ENCODE peak calls at places on chromosomes 11 and 22, in four cellular contexts. K is neural progenitor cell, Y is AG10803, B is Peyer's patch. E is an unnamed sample.

GRCh38 chr11:119903821-119904220 is 174.8 kb upstream of the NECTIN1 start:
- DNase-seq in K (no peak), Y (no peak), B (no peak), E (no peak)

GRCh38 chr11:85875505-85875904 is 20.3 kb downstream of the CCDC83 start:
- DNase-seq in K (no peak), Y (peak), B (no peak), E (no peak)

GRCh38 chr11:83680351-83680750 is 394.2 kb upstream of the CCDC90B start:
- DNase-seq in K (peak), Y (no peak), B (no peak), E (peak)

GRCh38 chr11:69251639-69252493 is 42.1 kb upstream of the MYEOV start:
- DNase-seq in K (no peak), Y (no peak), B (no peak), E (no peak)

GRCh38 chr11:93330446-93330984 is at the start of gene DEUP1:
- DNase-seq in K (peak), Y (peak), B (peak), E (peak)

GRCh38 chr11:12001152-12001551 is 7.3 kb downstream of the DKK3 start:
- DNase-seq in K (no peak), Y (no peak), B (no peak), E (no peak)

GRCh38 chr22:29306830-29307657 is 594 bp downstream of the GAS2L1 start:
- DNase-seq in K (peak), Y (peak), B (peak), E (peak)

GRCh38 chr11:27571151-27571840 is 64.7 kb upstream of the LIN7C start:
- DNase-seq in K (no peak), Y (peak), B (no peak), E (no peak)

GRCh38 chr11:5129457-5129877 is 8.7 kb downstream of the OR52A5 start:
- DNase-seq in K (no peak), Y (no peak), B (no peak), E (no peak)

GRCh38 chr11:8871283-8871775 is 39.7 kb upstream of the AKIP1 start:
- DNase-seq in K (peak), Y (peak), B (peak), E (peak)

GRCh38 chr11:2406878-2407410 is 6.4 kb downstream of the TSSC4 start:
- DNase-seq in K (no peak), Y (no peak), B (no peak), E (no peak)

GRCh38 chr11:134950692-134951304 is 538.8 kb upstream of the B3GAT1 start:
- DNase-seq in K (peak), Y (peak), B (no peak), E (no peak)

GRCh38 chr11:118620529-118621070 is 13.2 kb downstream of the PHLDB1 start:
- DNase-seq in K (no peak), Y (no peak), B (no peak), E (no peak)

DNA sequence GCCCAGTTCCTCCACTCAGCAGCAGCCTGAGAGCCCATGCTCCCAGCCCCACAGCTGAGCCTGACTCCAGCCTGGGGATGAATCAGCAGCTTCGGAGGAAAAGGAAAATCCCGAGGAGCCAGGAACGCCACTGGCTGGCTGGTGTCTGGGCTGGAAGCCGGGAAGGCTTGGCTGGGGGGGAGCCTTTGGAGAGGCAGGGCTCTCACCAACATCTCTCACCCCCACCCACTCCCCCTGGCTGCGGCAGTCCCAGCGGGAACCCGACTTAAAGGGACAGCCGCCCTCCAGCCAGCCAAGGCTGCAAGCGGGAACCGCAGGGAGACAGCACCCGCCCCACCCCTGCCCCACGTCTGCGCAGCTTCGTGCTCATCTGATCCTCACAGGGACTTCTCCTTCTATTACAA is 28.4 kb downstream of the KIAA0930 start:
- DNase-seq in K (peak), Y (peak), B (peak), E (peak)
- TF ChIP-seq CTCF in K (no peak), Y (no peak), B (no peak), E (no peak)

GRCh38 chr11:81658722-81659121 is 1074.9 kb downstream of the FAM181B start:
- DNase-seq in K (peak), Y (peak), B (no peak), E (peak)
- TF ChIP-seq CTCF in K (peak), Y (peak), B (peak), E (peak)

GRCh38 chr11:121741954-121742361 is 289.2 kb upstream of the SORL1-AS1 start:
- DNase-seq in K (no peak), Y (peak), B (no peak), E (no peak)
- TF ChIP-seq CTCF in K (no peak), Y (no peak), B (no peak), E (no peak)

DNA sequence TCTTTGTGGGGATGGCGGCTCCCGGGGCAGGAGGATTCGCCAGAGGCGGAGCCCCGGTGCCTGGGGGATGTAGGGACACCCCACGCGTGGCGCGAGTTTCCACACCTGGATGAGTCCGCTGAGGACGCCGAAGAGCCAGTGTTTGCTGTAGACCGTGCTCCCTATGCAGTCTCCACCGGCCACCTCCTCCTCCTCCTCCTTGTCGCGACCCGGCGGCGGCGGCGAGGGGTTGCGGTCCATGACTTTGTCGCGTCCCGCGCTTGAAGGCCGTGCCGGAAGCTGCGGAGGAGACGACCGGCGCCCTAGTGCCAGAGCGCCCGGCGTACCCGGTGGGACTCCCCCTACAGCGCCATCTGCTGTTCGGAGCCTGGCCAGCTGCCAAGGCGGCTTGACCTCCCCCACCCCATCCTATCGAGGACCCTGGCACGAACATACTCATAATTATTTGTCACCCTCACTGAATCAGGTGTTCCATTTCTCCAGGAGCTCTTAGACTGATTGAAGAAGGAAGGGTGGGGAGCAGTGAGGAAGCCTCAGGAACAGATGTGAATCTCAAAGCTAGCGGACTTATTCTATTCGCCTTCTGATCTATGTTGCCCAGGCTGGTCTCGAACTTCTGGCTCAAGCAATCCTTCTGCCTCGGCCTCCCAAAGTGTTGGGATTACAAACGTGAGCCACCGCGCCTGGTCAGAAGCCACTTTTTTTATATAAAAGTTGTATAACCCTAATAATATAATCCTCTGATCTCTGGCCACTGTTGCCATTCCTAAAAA is at the start of gene SAAL1:
- DNase-seq in K (peak), Y (peak), B (peak), E (peak)
- TF ChIP-seq CTCF in K (peak), Y (peak), B (peak), E (peak)

DNA sequence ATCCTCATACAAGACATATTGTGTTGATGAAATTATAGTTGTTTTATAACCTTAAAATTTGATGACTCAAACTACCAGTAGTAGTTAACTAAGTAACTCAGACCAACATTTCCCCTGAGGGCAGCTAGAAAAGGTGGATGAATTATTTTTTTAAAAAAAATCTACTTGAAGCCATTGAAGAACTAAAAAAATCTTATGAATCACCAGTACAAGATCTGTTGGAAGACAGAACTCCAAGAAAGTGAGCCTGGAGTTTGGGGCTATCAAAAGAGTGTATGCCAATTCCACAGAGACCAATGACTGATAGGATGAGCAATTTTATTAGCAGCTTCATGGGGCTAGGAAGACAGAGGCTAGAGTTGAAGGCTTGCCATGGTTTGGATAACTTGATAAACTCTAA is 72.4 kb downstream of the CYP2R1 start:
- DNase-seq in K (no peak), Y (no peak), B (no peak), E (no peak)
- TF ChIP-seq CTCF in K (no peak), Y (no peak), B (no peak), E (no peak)

GRCh38 chr11:102915044-102915375 is 40.2 kb upstream of the MMP12 start:
- DNase-seq in K (no peak), Y (no peak), B (no peak), E (no peak)
- TF ChIP-seq CTCF in K (no peak), Y (no peak), B (no peak), E (no peak)

DNA sequence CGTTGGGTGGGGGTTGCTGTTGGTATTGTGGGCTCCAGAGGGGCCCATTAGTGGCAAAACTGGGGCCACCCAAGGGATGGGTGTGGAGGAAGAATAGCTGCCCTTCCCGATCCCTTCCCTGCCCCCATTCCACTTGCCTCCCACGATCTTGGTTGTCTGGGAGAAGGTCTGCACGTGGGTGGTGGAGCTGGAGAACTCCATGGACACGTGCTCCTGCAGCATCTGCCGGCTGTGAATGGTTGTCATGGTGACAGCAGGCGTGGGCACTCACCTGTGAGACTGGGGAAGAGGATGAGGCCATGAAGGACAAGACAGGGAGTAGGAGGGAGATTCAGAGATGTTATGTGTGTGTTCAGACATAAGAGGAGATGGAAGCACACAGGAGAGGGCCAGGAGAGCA is 2.0 kb downstream of the IGSF22 start:
- DNase-seq in K (no peak), Y (no peak), B (no peak), E (no peak)
- TF ChIP-seq CTCF in K (no peak), Y (no peak), B (no peak), E (no peak)

GRCh38 chr11:77113382-77114088 is 10.9 kb downstream of the OMP start:
- DNase-seq in K (peak), Y (peak), B (peak), E (peak)
- TF ChIP-seq CTCF in K (peak), Y (peak), B (peak), E (peak)

GRCh38 chr11:124204008-124204407 is 20.9 kb downstream of the OR10D3 start:
- DNase-seq in K (no peak), Y (no peak), B (no peak), E (no peak)
- TF ChIP-seq CTCF in K (no peak), Y (no peak), B (no peak), E (no peak)

DNA sequence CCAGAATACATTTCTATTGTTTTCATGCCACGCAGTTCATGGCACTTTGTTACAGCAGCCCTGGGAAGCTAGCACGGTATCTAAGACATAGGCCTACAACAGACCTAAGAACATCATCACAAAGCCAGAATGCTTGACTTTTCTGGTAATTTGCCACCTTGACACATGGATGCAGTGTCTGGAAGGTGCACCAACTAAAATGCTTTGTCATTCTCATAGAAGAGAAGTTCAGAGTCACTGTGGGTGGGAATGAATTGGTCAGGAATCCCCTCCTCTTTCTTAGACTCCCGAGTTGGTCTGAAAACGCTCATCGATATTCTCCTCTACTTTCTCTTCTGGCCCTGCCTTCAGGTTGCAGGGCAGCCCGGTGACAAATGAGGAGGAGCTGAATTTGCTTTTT is 121.5 kb downstream of the COMMD9 start:
- DNase-seq in K (no peak), Y (no peak), B (no peak), E (no peak)
- TF ChIP-seq CTCF in K (no peak), Y (no peak), B (no peak), E (no peak)